ENCODE peak calls at places on chromosomes 12 and 14, in six cellular contexts. Q is WTC11, D is H1, Y is HEK293T, N is GM12878, L is HepG2. Z is an unnamed sample.

GRCh38 chr14:56953884-56954283 is 143.6 kb upstream of the OTX2 start:
- DNase-seq in Q (no peak), D (no peak), Y (no peak), N (no peak), L (no peak), Z (no peak)

GRCh38 chr12:85527192-85527591 is 247.2 kb downstream of the ALX1 start:
- DNase-seq in Q (no peak), D (no peak), Y (no peak), N (peak), L (no peak), Z (no peak)

GRCh38 chr14:20873370-20874177 is 17.6 kb upstream of the RNASE3 start:
- DNase-seq in Q (peak), D (peak), Y (peak), N (no peak), L (peak), Z (peak)

GRCh38 chr14:101127239-101127638 is 223.7 kb upstream of the RTL1 start:
- DNase-seq in Q (no peak), D (no peak), Y (no peak), N (no peak), L (no peak), Z (no peak)

GRCh38 chr12:3142386-3142785 is 65.2 kb downstream of the TSPAN9 start:
- DNase-seq in Q (no peak), D (no peak), Y (no peak), N (no peak), L (no peak), Z (no peak)

GRCh38 chr14:32408018-32408417 is 78.9 kb downstream of the AKAP6 start:
- DNase-seq in Q (no peak), D (no peak), Y (no peak), N (no peak), L (no peak), Z (no peak)

GRCh38 chr12:89073027-89073398 is 279.3 kb downstream of the DUSP6 start:
- DNase-seq in Q (no peak), D (no peak), Y (no peak), N (no peak), L (no peak), Z (no peak)

GRCh38 chr12:62044450-62044849 is 215.8 kb upstream of the USP15 start:
- DNase-seq in Q (no peak), D (no peak), Y (no peak), N (no peak), L (no peak), Z (no peak)

GRCh38 chr14:104881369-104881979 is 16.4 kb downstream of the CEP170B start:
- DNase-seq in Q (no peak), D (no peak), Y (no peak), N (no peak), L (no peak), Z (no peak)

GRCh38 chr12:14403711-14404164 is 38.3 kb downstream of the ATF7IP start:
- DNase-seq in Q (no peak), D (no peak), Y (peak), N (peak), L (no peak), Z (no peak)

GRCh38 chr12:6852651-6853354 is 853 bp downstream of the USP5 start:
- DNase-seq in Q (peak), D (peak), Y (no peak), N (no peak), L (peak), Z (no peak)

GRCh38 chr12:117350140-117350539 is 11.3 kb downstream of the NOS1 start:
- DNase-seq in Q (no peak), D (no peak), Y (no peak), N (no peak), L (no peak), Z (no peak)

GRCh38 chr14:81192594-81192993 is 28.2 kb downstream of the GTF2A1 start:
- DNase-seq in Q (no peak), D (no peak), Y (no peak), N (no peak), L (no peak), Z (no peak)

GRCh38 chr12:89468648-89469326 is 55.8 kb downstream of the GALNT4 start:
- DNase-seq in Q (no peak), D (no peak), Y (no peak), N (no peak), L (no peak), Z (no peak)

GRCh38 chr12:67519824-67520433 is 128.6 kb upstream of the DYRK2 start:
- DNase-seq in Q (peak), D (peak), Y (no peak), N (no peak), L (no peak), Z (no peak)

GRCh38 chr14:35114036-35114435 is 7.8 kb downstream of the PPP2R3C start:
- DNase-seq in Q (no peak), D (no peak), Y (no peak), N (no peak), L (no peak), Z (no peak)

GRCh38 chr14:97917169-97917568 is 1120.0 kb downstream of the VRK1 start:
- DNase-seq in Q (no peak), D (no peak), Y (no peak), N (no peak), L (no peak), Z (no peak)

GRCh38 chr12:50720085-50720484 is 43.8 kb upstream of the ATF1 start:
- DNase-seq in Q (no peak), D (no peak), Y (no peak), N (no peak), L (peak), Z (no peak)

GRCh38 chr12:14883663-14884062 is 2.0 kb downstream of the MGP start:
- DNase-seq in Q (no peak), D (no peak), Y (no peak), N (no peak), L (no peak), Z (no peak)

GRCh38 chr12:114770323-114770722 is 86.3 kb upstream of the TBX3 start:
- DNase-seq in Q (no peak), D (no peak), Y (no peak), N (no peak), L (peak), Z (no peak)

GRCh38 chr14:30330452-30330851 is 228.5 kb upstream of the G2E3 start:
- DNase-seq in Q (no peak), D (no peak), Y (no peak), N (no peak), L (no peak), Z (peak)

GRCh38 chr14:101962503-101962874 is 1.9 kb upstream of the DYNC1H1 start:
- DNase-seq in Q (no peak), D (no peak), Y (no peak), N (no peak), L (peak), Z (peak)

GRCh38 chr14:38500125-38500524 is 244.2 kb upstream of the CLEC14A start:
- DNase-seq in Q (no peak), D (no peak), Y (no peak), N (no peak), L (no peak), Z (no peak)

GRCh38 chr12:64097346-64098105 is 124.6 kb downstream of the KICS2 start:
- DNase-seq in Q (no peak), D (no peak), Y (no peak), N (no peak), L (no peak), Z (no peak)

DNA sequence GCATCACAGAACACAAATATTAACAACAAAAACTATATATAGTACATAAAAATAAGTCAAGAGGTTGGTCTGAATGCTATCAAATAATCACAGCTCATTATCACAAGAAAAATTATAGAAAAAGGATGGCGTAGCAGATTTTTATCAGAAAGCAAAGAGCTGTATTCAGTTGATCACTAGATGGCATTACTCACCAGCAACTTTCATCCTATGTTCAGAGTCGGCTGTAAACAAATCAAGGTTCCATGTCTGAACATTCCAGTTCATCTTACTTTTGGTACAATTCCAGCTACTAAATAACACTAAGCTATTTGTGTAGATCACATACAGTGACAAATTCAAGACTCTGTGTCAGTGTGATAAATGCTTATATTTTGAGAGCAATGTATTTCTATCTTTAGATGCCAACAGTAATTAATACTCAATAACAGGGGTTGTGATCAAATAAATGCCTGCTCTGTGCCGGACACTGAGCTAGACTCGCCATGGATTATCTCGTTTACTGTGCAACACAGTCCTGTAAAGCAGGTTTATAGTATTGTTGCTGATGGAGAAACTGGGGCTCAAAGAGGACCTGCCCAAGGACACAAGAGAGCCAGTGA is 30.1 kb downstream of the NRDE2 start:
- DNase-seq in Q (no peak), D (no peak), Y (peak), N (no peak), L (peak), Z (no peak)
- TF ChIP-seq SP1 in Q (no peak), D (no peak), Y (no peak), N (no peak), L (no peak), Z (no peak)

DNA sequence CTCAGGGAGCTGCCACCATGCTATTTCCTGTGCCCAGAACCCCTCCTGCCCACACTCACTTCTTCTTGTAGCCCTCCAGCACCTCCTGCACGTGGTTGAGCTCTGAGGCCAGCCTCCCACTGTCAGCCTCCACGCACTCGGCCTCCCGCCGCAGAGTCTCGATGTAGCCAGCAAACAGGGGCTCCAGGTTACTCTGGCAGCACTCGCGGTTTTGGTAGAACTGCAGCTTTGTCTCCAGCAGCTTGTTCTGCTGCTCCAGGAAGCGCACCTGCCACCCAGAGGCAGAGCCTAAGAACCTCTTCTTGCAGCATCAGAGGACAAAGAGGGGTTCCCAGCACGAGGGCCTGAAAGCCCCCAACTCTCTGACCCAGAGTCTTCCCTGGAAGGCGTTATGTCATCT is 2.1 kb downstream of the KRT83 start:
- DNase-seq in Q (peak), D (no peak), Y (no peak), N (no peak), L (no peak), Z (no peak)
- TF ChIP-seq SP1 in Q (no peak), D (no peak), Y (no peak), N (no peak), L (no peak), Z (no peak)

GRCh38 chr12:27966870-27967269 is 5.7 kb downstream of the PTHLH start:
- DNase-seq in Q (no peak), D (no peak), Y (no peak), N (no peak), L (peak), Z (peak)
- TF ChIP-seq SP1 in Q (no peak), D (no peak), Y (no peak), N (no peak), L (no peak), Z (peak)

DNA sequence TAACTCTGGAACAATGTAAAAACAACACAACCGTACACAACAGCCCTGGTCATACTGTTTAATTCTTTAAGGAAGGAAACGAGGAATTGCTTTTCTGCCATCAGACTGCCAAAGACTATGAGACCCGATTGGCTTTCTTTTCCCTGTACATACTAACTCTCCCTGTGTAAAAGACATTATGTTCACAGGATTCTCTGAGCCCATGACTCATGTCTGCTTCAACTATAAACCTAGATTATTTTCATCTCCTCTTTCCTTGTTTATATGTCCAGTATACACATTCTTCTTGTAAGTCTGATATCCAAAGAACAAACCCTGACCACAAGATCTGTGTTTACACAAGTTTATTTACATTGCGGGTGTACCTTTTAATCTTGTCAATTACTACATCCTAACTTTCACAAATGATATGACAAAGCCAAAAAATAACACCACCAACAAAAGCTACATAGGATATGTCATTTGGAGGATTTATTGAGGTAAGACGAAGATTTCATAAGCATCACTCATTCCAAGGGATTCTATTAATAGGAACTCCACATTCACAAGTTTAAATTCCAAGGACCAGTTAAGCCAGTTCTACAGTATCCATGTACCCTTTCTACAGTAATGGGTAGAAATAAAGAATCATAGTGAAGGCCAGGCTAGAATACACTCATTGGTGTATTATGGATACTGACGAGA is 67.3 kb downstream of the STXBP6 start:
- DNase-seq in Q (no peak), D (no peak), Y (no peak), N (no peak), L (peak), Z (no peak)
- TF ChIP-seq SP1 in Q (no peak), D (no peak), Y (no peak), N (no peak), L (no peak), Z (no peak)

GRCh38 chr12:12441891-12442461 is 85.1 kb downstream of the BORCS5 start:
- DNase-seq in Q (no peak), D (no peak), Y (no peak), N (no peak), L (no peak), Z (no peak)
- TF ChIP-seq SP1 in Q (no peak), D (no peak), Y (no peak), N (no peak), L (no peak), Z (no peak)

DNA sequence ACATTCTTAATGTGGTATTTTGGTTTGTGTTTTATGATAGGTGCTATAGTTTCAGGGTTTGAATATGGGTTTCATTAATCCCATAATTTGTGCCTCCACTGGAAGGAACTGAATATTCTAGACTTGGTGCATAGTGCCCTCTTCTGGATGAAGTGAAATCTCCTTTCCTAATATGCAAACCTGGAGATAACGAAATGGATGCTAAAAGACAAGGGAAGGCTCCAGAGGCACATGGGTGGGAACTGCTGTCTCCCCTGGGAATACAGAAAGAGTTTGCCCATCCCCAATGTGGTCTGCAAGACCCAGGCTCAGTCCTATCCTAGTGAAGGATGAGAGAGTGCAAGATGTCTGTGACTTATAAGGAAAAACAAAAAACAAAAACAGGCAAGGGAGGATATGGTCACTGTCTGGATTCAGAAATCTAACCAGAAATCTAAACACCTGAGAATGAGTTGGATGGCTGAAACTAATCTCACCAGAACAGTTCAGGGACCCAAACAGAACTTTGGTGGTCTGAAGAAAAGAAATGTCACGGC is 142.3 kb upstream of the TMPO start:
- DNase-seq in Q (no peak), D (no peak), Y (peak), N (no peak), L (peak), Z (peak)
- TF ChIP-seq SP1 in Q (no peak), D (no peak), Y (no peak), N (no peak), L (no peak), Z (no peak)

DNA sequence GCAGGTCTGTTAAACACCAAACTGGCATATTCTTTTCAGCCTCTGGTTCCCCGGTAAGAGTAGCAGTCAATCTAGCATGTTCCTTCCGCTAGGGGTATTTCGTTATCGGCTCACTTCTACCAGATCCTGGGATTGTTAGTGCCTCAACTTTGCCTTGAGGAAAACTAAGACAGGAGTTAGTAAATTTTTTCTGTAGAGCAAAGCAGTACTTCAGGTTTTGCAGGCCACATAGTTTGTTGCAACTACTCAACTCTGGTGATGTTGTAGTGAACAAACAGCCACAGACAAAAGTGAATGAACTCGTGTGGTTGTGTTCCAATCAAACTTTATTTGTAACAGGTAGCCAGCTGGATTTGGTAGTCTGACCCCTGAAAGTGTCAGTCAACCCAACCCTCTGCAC is 6.3 kb upstream of the CDH24 start:
- DNase-seq in Q (no peak), D (no peak), Y (no peak), N (no peak), L (no peak), Z (no peak)
- TF ChIP-seq SP1 in Q (no peak), D (no peak), Y (no peak), N (no peak), L (no peak), Z (no peak)

GRCh38 chr12:92502417-92503028 is 200.3 kb upstream of the PLEKHG7 start:
- DNase-seq in Q (no peak), D (no peak), Y (peak), N (peak), L (peak), Z (no peak)
- TF ChIP-seq SP1 in Q (no peak), D (no peak), Y (no peak), N (no peak), L (no peak), Z (no peak)

GRCh38 chr14:22319526-22320352 is 269.3 kb downstream of the DAD1 start:
- DNase-seq in Q (peak), D (no peak), Y (peak), N (peak), L (peak), Z (peak)
- TF ChIP-seq SP1 in Q (no peak), D (no peak), Y (no peak), N (no peak), L (no peak), Z (no peak)